ENCODE peak calls at places on chromosomes 7 and 10, in nine cellular contexts. One of them, this sample, is unnamed.

GRCh38 chr10:14468022-14468421 is 137.3 kb upstream of the FRMD4A start:
- DNase-seq in DND-41: no peak
- DNase-seq in dorsolateral prefrontal cortex: no peak
- DNase-seq in pancreas: no peak
- DNase-seq in heart left ventricle: no peak
- DNase-seq in sigmoid colon: no peak
- DNase-seq in SK-N-MC: no peak
- DNase-seq in psoas muscle: no peak
- DNase-seq in brain microvascular endothelial cell: no peak
- DNase-seq in this sample: no peak

GRCh38 chr10:43060291-43060690 is 16.6 kb upstream of the RET start:
- DNase-seq in brain microvascular endothelial cell: no peak
- DNase-seq in psoas muscle: peak
- DNase-seq in sigmoid colon: no peak
- DNase-seq in heart left ventricle: peak
- DNase-seq in DND-41: no peak
- DNase-seq in pancreas: peak
- DNase-seq in SK-N-MC: no peak
- DNase-seq in dorsolateral prefrontal cortex: no peak
- DNase-seq in this sample: peak

GRCh38 chr7:5586279-5586962 is 162.8 kb upstream of the TNRC18 start:
- DNase-seq in heart left ventricle: no peak
- DNase-seq in brain microvascular endothelial cell: no peak
- DNase-seq in psoas muscle: no peak
- DNase-seq in SK-N-MC: no peak
- DNase-seq in DND-41: no peak
- DNase-seq in pancreas: no peak
- DNase-seq in sigmoid colon: no peak
- DNase-seq in dorsolateral prefrontal cortex: no peak
- DNase-seq in this sample: no peak

GRCh38 chr10:30858499-30858898 is 173.2 kb downstream of the ZNF438 start:
- DNase-seq in dorsolateral prefrontal cortex: no peak
- DNase-seq in sigmoid colon: no peak
- DNase-seq in DND-41: no peak
- DNase-seq in psoas muscle: no peak
- DNase-seq in pancreas: no peak
- DNase-seq in heart left ventricle: no peak
- DNase-seq in SK-N-MC: no peak
- DNase-seq in brain microvascular endothelial cell: no peak
- DNase-seq in this sample: no peak

GRCh38 chr7:11319491-11320274 is 346.0 kb downstream of the PHF14 start:
- DNase-seq in pancreas: no peak
- DNase-seq in dorsolateral prefrontal cortex: no peak
- DNase-seq in brain microvascular endothelial cell: peak
- DNase-seq in heart left ventricle: no peak
- DNase-seq in psoas muscle: no peak
- DNase-seq in sigmoid colon: no peak
- DNase-seq in SK-N-MC: no peak
- DNase-seq in DND-41: no peak
- DNase-seq in this sample: no peak

GRCh38 chr7:116805100-116805544 is 57.3 kb upstream of the CAPZA2 start:
- DNase-seq in dorsolateral prefrontal cortex: no peak
- DNase-seq in psoas muscle: no peak
- DNase-seq in sigmoid colon: no peak
- DNase-seq in DND-41: no peak
- DNase-seq in SK-N-MC: no peak
- DNase-seq in pancreas: no peak
- DNase-seq in brain microvascular endothelial cell: no peak
- DNase-seq in heart left ventricle: peak
- DNase-seq in this sample: peak

GRCh38 chr7:100823140-100823525 is 4.2 kb downstream of the EPHB4 start:
- DNase-seq in SK-N-MC: no peak
- DNase-seq in heart left ventricle: no peak
- DNase-seq in DND-41: no peak
- DNase-seq in psoas muscle: no peak
- DNase-seq in pancreas: no peak
- DNase-seq in dorsolateral prefrontal cortex: no peak
- DNase-seq in brain microvascular endothelial cell: no peak
- DNase-seq in sigmoid colon: no peak
- DNase-seq in this sample: no peak

GRCh38 chr7:145169908-145170307 is 334.1 kb upstream of the TPK1 start:
- DNase-seq in DND-41: no peak
- DNase-seq in SK-N-MC: no peak
- DNase-seq in sigmoid colon: no peak
- DNase-seq in psoas muscle: no peak
- DNase-seq in heart left ventricle: no peak
- DNase-seq in pancreas: no peak
- DNase-seq in brain microvascular endothelial cell: no peak
- DNase-seq in dorsolateral prefrontal cortex: no peak
- DNase-seq in this sample: no peak

GRCh38 chr7:94183289-94183749 is 179.2 kb upstream of the BET1 start:
- DNase-seq in brain microvascular endothelial cell: peak
- DNase-seq in dorsolateral prefrontal cortex: no peak
- DNase-seq in pancreas: no peak
- DNase-seq in sigmoid colon: no peak
- DNase-seq in SK-N-MC: peak
- DNase-seq in heart left ventricle: peak
- DNase-seq in psoas muscle: peak
- DNase-seq in DND-41: no peak
- DNase-seq in this sample: peak

GRCh38 chr10:114697061-114697598 is 39.1 kb upstream of the ABLIM1 start:
- DNase-seq in dorsolateral prefrontal cortex: peak
- DNase-seq in heart left ventricle: peak
- DNase-seq in psoas muscle: peak
- DNase-seq in pancreas: no peak
- DNase-seq in sigmoid colon: no peak
- DNase-seq in DND-41: no peak
- DNase-seq in brain microvascular endothelial cell: no peak
- DNase-seq in SK-N-MC: no peak
- DNase-seq in this sample: peak

GRCh38 chr7:958221-959200 is 4.0 kb upstream of the ADAP1 start:
- DNase-seq in heart left ventricle: no peak
- DNase-seq in brain microvascular endothelial cell: no peak
- DNase-seq in psoas muscle: no peak
- DNase-seq in DND-41: no peak
- DNase-seq in pancreas: peak
- DNase-seq in dorsolateral prefrontal cortex: no peak
- DNase-seq in SK-N-MC: no peak
- DNase-seq in sigmoid colon: peak
- DNase-seq in this sample: no peak

GRCh38 chr10:70053896-70054641 is 1.4 kb downstream of the MACROH2A2 start:
- DNase-seq in dorsolateral prefrontal cortex: no peak
- DNase-seq in pancreas: peak
- DNase-seq in sigmoid colon: peak
- DNase-seq in SK-N-MC: no peak
- DNase-seq in psoas muscle: no peak
- DNase-seq in brain microvascular endothelial cell: no peak
- DNase-seq in DND-41: no peak
- DNase-seq in heart left ventricle: peak
- DNase-seq in this sample: peak

GRCh38 chr7:66930341-66930740 is 9.3 kb downstream of the TMEM248 start:
- DNase-seq in heart left ventricle: no peak
- DNase-seq in sigmoid colon: no peak
- DNase-seq in dorsolateral prefrontal cortex: no peak
- DNase-seq in pancreas: no peak
- DNase-seq in psoas muscle: no peak
- DNase-seq in DND-41: no peak
- DNase-seq in SK-N-MC: peak
- DNase-seq in brain microvascular endothelial cell: peak
- DNase-seq in this sample: no peak

GRCh38 chr7:152145853-152146466 is 120.5 kb downstream of the GALNT11 start:
- DNase-seq in SK-N-MC: peak
- DNase-seq in pancreas: no peak
- DNase-seq in heart left ventricle: no peak
- DNase-seq in sigmoid colon: no peak
- DNase-seq in psoas muscle: no peak
- DNase-seq in brain microvascular endothelial cell: peak
- DNase-seq in dorsolateral prefrontal cortex: no peak
- DNase-seq in DND-41: peak
- DNase-seq in this sample: no peak

GRCh38 chr7:96121752-96122151 is 200.1 kb downstream of the SLC25A13 start:
- DNase-seq in psoas muscle: no peak
- DNase-seq in heart left ventricle: no peak
- DNase-seq in SK-N-MC: no peak
- DNase-seq in pancreas: no peak
- DNase-seq in DND-41: no peak
- DNase-seq in dorsolateral prefrontal cortex: no peak
- DNase-seq in sigmoid colon: no peak
- DNase-seq in brain microvascular endothelial cell: no peak
- DNase-seq in this sample: no peak

GRCh38 chr10:14822879-14823755 is 14.7 kb downstream of the CDNF start:
- DNase-seq in psoas muscle: no peak
- DNase-seq in sigmoid colon: no peak
- DNase-seq in pancreas: no peak
- DNase-seq in brain microvascular endothelial cell: peak
- DNase-seq in SK-N-MC: no peak
- DNase-seq in heart left ventricle: no peak
- DNase-seq in dorsolateral prefrontal cortex: no peak
- DNase-seq in DND-41: no peak
- DNase-seq in this sample: no peak

GRCh38 chr7:137146552-137146961 is 197.0 kb downstream of the PTN start:
- DNase-seq in DND-41: no peak
- DNase-seq in dorsolateral prefrontal cortex: no peak
- DNase-seq in heart left ventricle: no peak
- DNase-seq in sigmoid colon: no peak
- DNase-seq in pancreas: no peak
- DNase-seq in SK-N-MC: no peak
- DNase-seq in psoas muscle: no peak
- DNase-seq in brain microvascular endothelial cell: peak
- DNase-seq in this sample: no peak

GRCh38 chr7:81501220-81501619 is 268.6 kb downstream of the HGF start:
- DNase-seq in dorsolateral prefrontal cortex: no peak
- DNase-seq in SK-N-MC: no peak
- DNase-seq in psoas muscle: no peak
- DNase-seq in sigmoid colon: no peak
- DNase-seq in brain microvascular endothelial cell: peak
- DNase-seq in heart left ventricle: no peak
- DNase-seq in pancreas: no peak
- DNase-seq in DND-41: no peak
- DNase-seq in this sample: no peak

GRCh38 chr10:96497391-96497790 is 16.3 kb downstream of the TLL2 start:
- DNase-seq in SK-N-MC: no peak
- DNase-seq in psoas muscle: no peak
- DNase-seq in sigmoid colon: no peak
- DNase-seq in heart left ventricle: no peak
- DNase-seq in dorsolateral prefrontal cortex: no peak
- DNase-seq in DND-41: no peak
- DNase-seq in brain microvascular endothelial cell: no peak
- DNase-seq in pancreas: no peak
- DNase-seq in this sample: no peak

DNA sequence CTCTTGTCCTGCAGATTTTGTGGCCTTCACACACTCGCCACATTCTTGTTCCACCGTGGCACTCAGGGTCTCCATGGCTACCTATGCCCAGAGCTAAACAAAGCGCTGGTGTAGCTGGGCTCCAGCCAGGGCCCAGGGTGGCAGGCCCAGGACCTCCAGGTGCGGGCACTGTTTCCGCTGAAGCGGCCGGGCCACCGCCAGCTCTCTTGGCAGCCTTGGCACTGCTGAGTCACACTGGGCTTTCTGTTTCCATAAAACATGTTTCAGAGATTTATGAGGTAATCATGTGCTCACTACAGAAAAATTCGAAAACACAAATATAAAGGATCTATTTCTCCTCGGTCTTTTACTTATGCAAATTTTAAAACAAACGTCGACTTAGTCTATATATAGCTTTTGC is 51.3 kb downstream of the AOC1 start:
- DNase-seq in pancreas: peak
- DNase-seq in dorsolateral prefrontal cortex: peak
- DNase-seq in SK-N-MC: no peak
- DNase-seq in psoas muscle: peak
- DNase-seq in sigmoid colon: peak
- DNase-seq in DND-41: no peak
- DNase-seq in brain microvascular endothelial cell: no peak
- DNase-seq in heart left ventricle: peak
- DNase-seq in this sample: peak
- H3K4me3 ChIP-seq in pancreas: no peak
- H3K4me3 ChIP-seq in dorsolateral prefrontal cortex: no peak
- H3K4me3 ChIP-seq in SK-N-MC: no peak
- H3K4me3 ChIP-seq in psoas muscle: no peak
- H3K4me3 ChIP-seq in sigmoid colon: no peak
- H3K4me3 ChIP-seq in DND-41: no peak
- H3K4me3 ChIP-seq in brain microvascular endothelial cell: no peak
- H3K4me3 ChIP-seq in heart left ventricle: no peak
- H3K4me3 ChIP-seq in this sample: no peak

DNA sequence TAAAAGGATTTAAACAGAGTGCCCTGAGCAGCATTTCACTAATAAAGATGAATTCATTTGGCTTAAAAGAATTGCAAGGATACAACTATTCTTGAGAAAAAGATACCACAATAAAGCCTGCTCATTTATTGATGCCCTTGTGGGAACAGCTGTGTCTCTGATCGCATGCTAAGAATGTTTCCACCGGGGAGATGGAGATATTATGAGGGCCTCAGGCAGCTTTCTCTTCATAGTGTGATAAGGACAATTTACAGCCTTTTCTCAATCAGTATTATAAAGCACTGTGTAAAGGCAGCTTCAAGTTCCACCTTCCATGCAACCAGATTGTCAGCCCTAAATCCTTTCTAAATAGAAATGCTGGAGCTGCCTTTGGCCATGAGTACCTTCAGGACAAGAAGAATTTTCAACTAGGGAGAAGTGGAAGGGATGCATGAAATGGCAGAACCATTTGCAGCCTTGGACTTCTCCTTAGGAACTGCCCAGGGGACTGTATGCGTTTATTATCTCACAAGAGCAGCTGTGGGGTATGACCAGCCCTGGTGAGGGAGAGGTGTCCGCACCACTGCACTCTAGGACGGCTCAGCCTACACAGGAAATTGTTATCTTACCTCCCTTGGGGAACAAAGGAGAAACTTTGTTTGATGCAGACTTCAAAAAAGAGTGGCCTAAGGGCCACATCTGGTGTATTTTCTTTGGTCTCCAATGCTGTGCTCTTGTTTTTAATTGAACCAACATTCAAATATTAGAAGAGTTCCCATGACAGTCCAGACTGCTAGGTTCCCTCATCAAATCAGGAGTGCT is 116.9 kb upstream of the PCGF5 start:
- DNase-seq in SK-N-MC: no peak
- DNase-seq in dorsolateral prefrontal cortex: no peak
- DNase-seq in sigmoid colon: no peak
- DNase-seq in DND-41: peak
- DNase-seq in psoas muscle: no peak
- DNase-seq in pancreas: no peak
- DNase-seq in heart left ventricle: no peak
- DNase-seq in brain microvascular endothelial cell: no peak
- DNase-seq in this sample: no peak
- H3K27ac ChIP-seq in SK-N-MC: no peak
- H3K27ac ChIP-seq in dorsolateral prefrontal cortex: no peak
- H3K27ac ChIP-seq in sigmoid colon: no peak
- H3K27ac ChIP-seq in DND-41: peak
- H3K27ac ChIP-seq in psoas muscle: no peak
- H3K27ac ChIP-seq in pancreas: no peak
- H3K27ac ChIP-seq in heart left ventricle: no peak
- H3K27ac ChIP-seq in brain microvascular endothelial cell: no peak
- H3K27ac ChIP-seq in this sample: no peak

GRCh38 chr10:61830072-61830845 is 71.2 kb upstream of the ARID5B start:
- DNase-seq in brain microvascular endothelial cell: no peak
- DNase-seq in dorsolateral prefrontal cortex: no peak
- DNase-seq in pancreas: no peak
- DNase-seq in heart left ventricle: peak
- DNase-seq in DND-41: no peak
- DNase-seq in psoas muscle: no peak
- DNase-seq in SK-N-MC: no peak
- DNase-seq in sigmoid colon: no peak
- DNase-seq in this sample: peak
- H3K4me3 ChIP-seq in brain microvascular endothelial cell: no peak
- H3K4me3 ChIP-seq in dorsolateral prefrontal cortex: no peak
- H3K4me3 ChIP-seq in pancreas: no peak
- H3K4me3 ChIP-seq in heart left ventricle: no peak
- H3K4me3 ChIP-seq in DND-41: no peak
- H3K4me3 ChIP-seq in psoas muscle: no peak
- H3K4me3 ChIP-seq in SK-N-MC: no peak
- H3K4me3 ChIP-seq in sigmoid colon: no peak
- H3K4me3 ChIP-seq in this sample: no peak

GRCh38 chr10:122124342-122124741 is 135.4 kb downstream of the TACC2 start:
- DNase-seq in pancreas: no peak
- DNase-seq in brain microvascular endothelial cell: no peak
- DNase-seq in SK-N-MC: no peak
- DNase-seq in heart left ventricle: no peak
- DNase-seq in psoas muscle: no peak
- DNase-seq in sigmoid colon: no peak
- DNase-seq in DND-41: no peak
- DNase-seq in dorsolateral prefrontal cortex: no peak
- DNase-seq in this sample: no peak
- H3K27ac ChIP-seq in pancreas: no peak
- H3K27ac ChIP-seq in brain microvascular endothelial cell: no peak
- H3K27ac ChIP-seq in SK-N-MC: no peak
- H3K27ac ChIP-seq in heart left ventricle: no peak
- H3K27ac ChIP-seq in psoas muscle: peak
- H3K27ac ChIP-seq in sigmoid colon: peak
- H3K27ac ChIP-seq in DND-41: no peak
- H3K27ac ChIP-seq in dorsolateral prefrontal cortex: no peak
- H3K27ac ChIP-seq in this sample: no peak

This sample was measured in heart right ventricle.